ENCODE peak calls at places on chromosomes 3 and 15, in ten cellular contexts. E is colonic mucosa, X is suprapubic skin, W is astrocyte, L is neural progenitor cell, J is heart left ventricle, Y is OCI-LY7, K is GM06990, M is heart right ventricle, Z is left ventricle myocardium inferior. P is an unnamed sample.

GRCh38 chr15:85886345-85886935 is 91.7 kb upstream of the KLHL25 start:
- DNase-seq in K (no peak), E (no peak), J (no peak), Z (no peak), X (no peak), W (no peak), M (no peak), Y (no peak), L (no peak), P (no peak)

GRCh38 chr3:177832862-177833261 is 635.6 kb upstream of the TBL1XR1 start:
- DNase-seq in J (no peak), K (no peak), X (no peak), Z (no peak), E (no peak), W (no peak), Y (no peak), L (no peak), M (no peak), P (no peak)

GRCh38 chr3:184538600-184539431 is 22.8 kb upstream of the EPHB3 start:
- DNase-seq in K (no peak), L (no peak), E (peak), Z (no peak), M (no peak), Y (no peak), J (no peak), W (no peak), X (no peak), P (no peak)

GRCh38 chr3:172289583-172289982 is 158.7 kb downstream of the GHSR start:
- DNase-seq in E (no peak), Z (peak), X (no peak), J (peak), K (peak), W (no peak), L (peak), M (peak), Y (no peak), P (no peak)

GRCh38 chr15:40291088-40291574 is 8.3 kb upstream of the ANKRD63 start:
- DNase-seq in Z (no peak), M (peak), K (no peak), E (peak), L (peak), J (peak), Y (no peak), X (no peak), W (peak), P (no peak)

GRCh38 chr3:60641354-60641753 is 609.9 kb downstream of the FHIT start:
- DNase-seq in K (no peak), W (no peak), X (no peak), J (no peak), Z (no peak), Y (no peak), M (no peak), E (no peak), L (no peak), P (no peak)

GRCh38 chr3:61356678-61357077 is 105.4 kb upstream of the FHIT start:
- DNase-seq in Y (no peak), K (no peak), E (no peak), J (no peak), L (no peak), W (no peak), X (no peak), Z (no peak), M (no peak), P (no peak)

GRCh38 chr3:193014961-193015360 is 97.3 kb upstream of the MB21D2 start:
- DNase-seq in X (no peak), L (no peak), Z (no peak), J (no peak), Y (no peak), E (no peak), W (no peak), M (no peak), K (no peak), P (no peak)

GRCh38 chr3:63809607-63810006 is 9.5 kb upstream of the C3orf49 start:
- DNase-seq in Y (no peak), Z (no peak), L (no peak), M (no peak), W (peak), E (no peak), X (no peak), K (no peak), J (no peak), P (no peak)

GRCh38 chr3:134473868-134474546 is 11.8 kb downstream of the ANAPC13 start:
- DNase-seq in L (peak), Z (no peak), J (peak), K (no peak), E (peak), Y (peak), X (peak), M (no peak), W (peak), P (peak)

GRCh38 chr3:64094713-64095079 is 71.4 kb upstream of the PSMD6 start:
- DNase-seq in M (no peak), E (no peak), K (no peak), X (no peak), L (no peak), W (no peak), Y (no peak), Z (no peak), J (no peak), P (no peak)

GRCh38 chr3:188230962-188231361 is 77.0 kb downstream of the LPP start:
- DNase-seq in J (peak), W (peak), Y (no peak), L (no peak), Z (no peak), E (no peak), X (no peak), K (no peak), M (no peak), P (no peak)

GRCh38 chr15:56358604-56359003 is 6.6 kb upstream of the TEX9 start:
- DNase-seq in E (no peak), X (no peak), M (no peak), Z (no peak), W (no peak), K (no peak), J (no peak), L (no peak), Y (no peak), P (no peak)

GRCh38 chr3:39056151-39056550 is 4.3 kb downstream of the WDR48 start:
- DNase-seq in Y (no peak), E (no peak), K (no peak), M (no peak), W (peak), X (no peak), J (no peak), Z (no peak), L (no peak), P (peak)

GRCh38 chr15:62886431-62887071 is 156.0 kb upstream of the TPM1 start:
- DNase-seq in W (peak), L (peak), E (no peak), Z (no peak), M (no peak), K (no peak), X (no peak), J (no peak), Y (no peak), P (no peak)

GRCh38 chr15:82805994-82806406 is at the start of gene FSD2:
- DNase-seq in Y (peak), L (no peak), Z (peak), K (peak), J (peak), W (no peak), E (no peak), M (peak), X (no peak), P (peak)

GRCh38 chr3:128572644-128573105 is 77.9 kb downstream of the RPN1 start:
- DNase-seq in Z (no peak), L (peak), W (no peak), M (no peak), E (peak), Y (no peak), J (no peak), K (no peak), X (no peak), P (peak)

GRCh38 chr3:74348421-74348820 is 266.0 kb downstream of the CNTN3 start:
- DNase-seq in W (no peak), X (no peak), Z (no peak), Y (no peak), J (no peak), L (no peak), E (no peak), K (no peak), M (no peak), P (no peak)

GRCh38 chr3:46537316-46537715 is 28.8 kb downstream of the LRRC2 start:
- DNase-seq in Y (no peak), K (no peak), Z (no peak), X (no peak), M (no peak), W (peak), J (no peak), L (no peak), E (no peak), P (no peak)

GRCh38 chr3:109696932-109697331 is 359.6 kb upstream of the DPPA4 start:
- DNase-seq in Y (no peak), E (no peak), M (no peak), L (no peak), W (no peak), Z (no peak), J (no peak), X (no peak), K (no peak), P (no peak)

GRCh38 chr3:187763850-187764648 is 18.8 kb upstream of the BCL6 start:
- DNase-seq in L (no peak), X (no peak), W (no peak), Y (no peak), E (no peak), Z (no peak), K (no peak), M (no peak), J (no peak), P (no peak)

GRCh38 chr3:78867409-78868372 is 900.1 kb downstream of the ROBO1 start:
- DNase-seq in X (no peak), L (no peak), W (peak), K (no peak), Y (no peak), J (no peak), Z (no peak), E (no peak), M (no peak), P (no peak)

GRCh38 chr15:82103500-82103899 is 57.7 kb upstream of the MEX3B start:
- DNase-seq in J (no peak), X (no peak), M (no peak), K (no peak), W (no peak), Z (no peak), L (no peak), Y (no peak), E (no peak), P (no peak)

GRCh38 chr3:147940400-147940799 is 531.2 kb downstream of the ZIC1 start:
- DNase-seq in Z (no peak), K (no peak), J (no peak), L (no peak), W (no peak), Y (no peak), M (no peak), E (no peak), X (no peak), P (no peak)

GRCh38 chr3:131370935-131371698 is 10.5 kb upstream of the NUDT16 start:
- DNase-seq in J (no peak), Z (no peak), E (no peak), Y (no peak), X (no peak), K (no peak), L (no peak), M (no peak), W (no peak), P (no peak)

GRCh38 chr15:61228025-61228901 is 839 bp downstream of the RORA start:
- DNase-seq in K (no peak), X (peak), L (peak), W (peak), M (peak), Z (peak), E (peak), Y (no peak), J (no peak), P (no peak)

DNA sequence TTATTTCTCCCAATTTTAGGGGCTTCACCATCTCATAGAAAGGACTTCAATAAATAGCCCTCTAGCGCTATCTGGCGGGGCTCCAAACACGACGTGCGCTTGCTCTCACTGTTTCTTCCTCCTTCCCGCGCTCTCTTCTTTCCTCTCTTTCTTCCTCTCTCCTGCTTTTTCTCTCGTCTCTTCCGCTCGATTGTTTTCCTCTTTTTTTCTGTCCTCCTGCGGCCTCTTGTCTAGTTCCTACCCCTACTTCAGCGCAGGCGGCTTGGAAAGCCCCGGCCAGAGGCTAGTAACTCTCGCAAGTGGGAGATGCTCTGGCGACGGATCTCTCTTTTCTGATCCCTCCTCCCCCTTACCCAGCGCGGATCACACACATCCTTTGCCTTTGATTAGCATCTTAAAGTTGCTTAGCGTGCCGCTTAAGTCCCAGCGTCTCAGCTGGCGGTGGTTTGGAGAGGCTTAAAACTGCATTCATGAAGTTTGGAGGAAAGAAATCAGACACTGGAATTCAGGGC is 6.2 kb upstream of the MEIS2 start:
- DNase-seq in J (peak), L (peak), W (no peak), E (no peak), Y (peak), M (peak), Z (peak), K (no peak), X (no peak), P (peak)
- H3K4me3 ChIP-seq in J (no peak), L (peak), W (peak), E (no peak), Y (peak), M (peak), Z (peak), K (peak), X (peak), P (no peak)

DNA sequence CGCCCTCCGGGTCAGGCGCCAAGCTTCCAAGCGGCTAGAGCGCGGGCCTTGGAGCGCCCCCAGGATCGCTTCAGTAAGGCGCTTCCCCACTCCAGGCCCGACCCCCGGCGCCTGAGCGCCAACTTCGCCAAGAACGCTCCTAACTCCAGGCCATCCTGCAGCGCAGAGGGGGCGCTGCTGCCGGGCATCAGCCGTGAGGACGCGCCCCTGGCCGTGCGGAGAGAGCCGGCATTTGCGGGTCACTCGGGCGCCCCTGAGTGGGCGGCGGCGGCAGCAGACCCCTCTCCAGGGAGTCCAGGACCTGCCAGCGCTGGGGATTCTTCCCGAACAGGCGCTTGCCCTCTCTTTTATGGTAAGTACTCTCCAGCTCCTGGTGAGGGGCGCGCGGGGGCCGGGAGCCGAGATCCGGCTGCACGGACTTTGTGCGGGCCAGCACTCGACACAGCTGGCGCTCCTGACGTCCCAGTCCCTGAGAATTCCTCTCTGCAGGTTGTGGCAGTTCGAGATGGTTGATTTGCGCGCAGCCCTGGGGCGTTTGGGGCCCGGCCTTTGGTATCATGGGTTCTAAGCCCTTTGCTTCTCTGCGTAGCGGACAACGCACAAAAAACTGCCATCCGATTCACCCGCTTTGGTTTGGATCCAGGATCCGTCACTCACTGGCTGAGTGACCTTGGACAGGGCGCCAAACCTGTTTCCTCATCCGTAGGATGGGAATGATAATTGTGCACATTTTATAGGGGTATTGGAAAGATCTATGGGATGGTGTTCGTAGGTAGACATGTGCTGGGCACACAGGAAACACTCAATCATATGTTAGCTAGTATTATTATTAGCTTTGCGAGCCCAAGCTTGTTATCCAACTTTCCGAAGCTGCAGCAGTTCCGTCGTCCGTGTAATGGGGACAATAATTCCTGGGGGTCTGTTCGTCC is 758 bp downstream of the SPSB4 start:
- DNase-seq in Z (peak), L (peak), Y (no peak), K (peak), J (peak), W (peak), M (peak), E (no peak), X (no peak), P (no peak)
- H3K4me3 ChIP-seq in Z (peak), L (peak), Y (no peak), K (no peak), J (peak), W (peak), M (peak), E (peak), X (peak), P (no peak)

DNA sequence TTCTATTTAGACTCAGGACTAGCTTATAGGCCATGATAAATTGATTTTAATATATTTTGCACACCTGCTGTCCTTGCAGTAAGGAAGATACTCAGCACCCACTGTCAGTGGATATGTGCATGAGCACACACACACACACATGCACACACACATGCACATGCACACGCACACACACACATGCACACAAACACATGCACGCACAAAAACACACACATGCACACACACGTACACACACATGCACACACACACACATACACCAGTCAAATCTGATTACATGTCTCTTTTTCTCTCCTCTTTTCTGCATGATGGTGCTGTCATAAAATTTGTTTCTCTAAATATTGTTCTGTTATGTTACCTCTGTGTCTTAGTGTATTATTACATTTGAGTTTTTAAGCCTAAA is 87.3 kb upstream of the OSTN start:
- DNase-seq in J (no peak), E (no peak), W (no peak), X (no peak), L (no peak), K (no peak), M (no peak), Y (no peak), Z (no peak), P (no peak)
- H3K4me3 ChIP-seq in J (no peak), E (no peak), W (no peak), X (no peak), L (no peak), K (no peak), M (no peak), Y (no peak), Z (no peak), P (no peak)

DNA sequence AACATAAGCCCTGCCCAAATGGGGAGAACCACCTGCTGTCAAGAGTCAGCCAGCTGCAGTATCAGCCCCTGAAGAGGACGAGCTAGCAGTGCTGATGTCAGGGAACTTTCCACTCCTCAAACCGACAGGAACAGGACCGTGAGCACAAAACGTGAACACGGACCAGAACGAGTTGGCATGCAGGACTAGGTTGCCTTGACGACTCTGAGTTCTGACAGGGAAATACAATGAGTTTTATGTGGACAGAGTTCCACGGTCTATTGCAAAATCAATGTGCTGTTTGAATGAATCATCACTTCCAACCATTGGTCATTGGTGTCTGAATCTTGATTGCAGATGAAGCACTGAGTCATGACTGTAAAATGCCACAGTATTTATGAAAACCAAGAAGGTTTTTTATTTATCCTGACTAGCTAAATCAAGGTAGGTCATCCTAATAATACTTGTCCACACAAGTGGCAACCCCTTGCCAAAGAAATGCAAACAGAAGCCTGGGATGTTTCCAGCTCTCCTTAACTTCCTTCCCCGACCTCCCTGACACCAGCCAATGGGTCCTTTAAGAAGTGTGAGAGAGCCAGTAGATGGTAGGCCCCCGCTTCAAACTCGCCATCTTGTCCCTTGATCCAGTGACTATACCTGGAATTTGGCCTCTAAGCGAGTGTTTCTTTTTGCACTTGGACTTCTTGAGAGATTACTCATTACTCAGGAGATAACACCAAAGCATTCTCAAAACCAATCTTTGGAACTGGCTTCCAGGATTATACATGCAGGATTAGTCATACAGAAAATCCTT is 119.6 kb downstream of the ASB7 start:
- DNase-seq in Z (peak), W (peak), M (peak), K (no peak), E (peak), J (peak), Y (no peak), X (peak), L (no peak), P (no peak)
- H3K4me3 ChIP-seq in Z (no peak), W (peak), M (no peak), K (no peak), E (no peak), J (no peak), Y (no peak), X (peak), L (no peak), P (no peak)

DNA sequence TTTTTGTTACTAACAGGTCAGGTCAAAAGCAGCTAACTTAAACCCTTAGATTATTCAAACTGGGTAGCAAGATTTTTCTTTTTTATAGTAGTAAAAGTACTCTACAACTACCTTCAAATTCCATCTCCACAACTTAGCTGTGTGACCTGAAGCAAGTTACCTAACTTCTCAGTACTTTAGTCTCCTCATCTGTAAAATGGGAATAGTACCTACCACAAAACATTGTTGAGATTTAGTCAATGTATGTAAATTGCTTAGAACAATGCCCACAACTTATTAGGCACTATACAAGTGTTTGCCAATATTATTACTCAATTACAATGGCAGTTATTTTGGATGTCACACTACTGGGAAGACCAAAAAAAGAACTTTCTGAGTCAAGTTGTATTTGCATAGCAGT is 3.0 kb downstream of the TASOR start:
- DNase-seq in X (no peak), Y (no peak), K (no peak), M (no peak), L (no peak), J (no peak), E (no peak), Z (no peak), W (no peak), P (no peak)
- H3K4me3 ChIP-seq in X (no peak), Y (peak), K (peak), M (no peak), L (peak), J (no peak), E (no peak), Z (no peak), W (no peak), P (peak)

GRCh38 chr3:12558706-12559105 is 1.8 kb downstream of the MKRN2 start:
- DNase-seq in Y (no peak), K (no peak), L (no peak), Z (no peak), J (no peak), M (no peak), X (no peak), W (no peak), E (peak), P (no peak)
- H3K4me3 ChIP-seq in Y (peak), K (peak), L (peak), Z (peak), J (no peak), M (peak), X (peak), W (peak), E (no peak), P (peak)

GRCh38 chr3:136949146-136949545 is 8.6 kb upstream of the IL20RB start:
- DNase-seq in Z (no peak), K (no peak), J (no peak), W (no peak), E (no peak), L (no peak), M (no peak), X (no peak), Y (peak), P (no peak)
- H3K4me3 ChIP-seq in Z (no peak), K (no peak), J (no peak), W (no peak), E (no peak), L (no peak), M (no peak), X (no peak), Y (peak), P (no peak)

P was measured in GM12865.